ENCODE peak calls at places on chromosomes 12 and 14, in four cellular contexts. I, V, N and M are unnamed samples.

GRCh38 chr14:73591690-73592448 is at the start of gene ACOT4:
- DNase-seq in I (peak), V (peak), N (peak), M (no peak)

GRCh38 chr12:21117995-21118394 is 13.0 kb upstream of the SLCO1B1 start:
- DNase-seq in I (no peak), V (no peak), N (no peak), M (no peak)

GRCh38 chr12:54220567-54220966 is 31.8 kb upstream of the SMUG1 start:
- DNase-seq in I (no peak), V (no peak), N (no peak), M (no peak)

GRCh38 chr12:32893008-32893407 is 3.6 kb downstream of the PKP2 start:
- DNase-seq in I (no peak), V (no peak), N (no peak), M (no peak)

GRCh38 chr14:94342334-94342934 is 19.3 kb upstream of the SERPINA6 start:
- DNase-seq in I (no peak), V (peak), N (peak), M (no peak)

GRCh38 chr14:74514471-74514932 is 20.9 kb downstream of the ISCA2 start:
- DNase-seq in I (peak), V (peak), N (peak), M (peak)

GRCh38 chr12:79681008-79681590 is 9.7 kb downstream of the PAWR start:
- DNase-seq in I (peak), V (peak), N (no peak), M (no peak)

GRCh38 chr12:123712780-123713319 is 697 bp downstream of the ATP6V0A2 start:
- DNase-seq in I (peak), V (no peak), N (no peak), M (no peak)

GRCh38 chr12:132466241-132467188 is 23.4 kb upstream of the FBRSL1 start:
- DNase-seq in I (no peak), V (no peak), N (peak), M (no peak)

GRCh38 chr12:101935769-101936741 is 58.7 kb downstream of the DRAM1 start:
- DNase-seq in I (peak), V (peak), N (no peak), M (no peak)

GRCh38 chr12:29314421-29314820 is 66.6 kb downstream of the ERGIC2 start:
- DNase-seq in I (no peak), V (no peak), N (no peak), M (no peak)

GRCh38 chr12:8038659-8039114 is 6.2 kb downstream of the FOXJ2 start:
- DNase-seq in I (peak), V (peak), N (peak), M (no peak)
- H3K4me3 ChIP-seq in I (peak), V (peak), N (no peak), M (no peak)

DNA sequence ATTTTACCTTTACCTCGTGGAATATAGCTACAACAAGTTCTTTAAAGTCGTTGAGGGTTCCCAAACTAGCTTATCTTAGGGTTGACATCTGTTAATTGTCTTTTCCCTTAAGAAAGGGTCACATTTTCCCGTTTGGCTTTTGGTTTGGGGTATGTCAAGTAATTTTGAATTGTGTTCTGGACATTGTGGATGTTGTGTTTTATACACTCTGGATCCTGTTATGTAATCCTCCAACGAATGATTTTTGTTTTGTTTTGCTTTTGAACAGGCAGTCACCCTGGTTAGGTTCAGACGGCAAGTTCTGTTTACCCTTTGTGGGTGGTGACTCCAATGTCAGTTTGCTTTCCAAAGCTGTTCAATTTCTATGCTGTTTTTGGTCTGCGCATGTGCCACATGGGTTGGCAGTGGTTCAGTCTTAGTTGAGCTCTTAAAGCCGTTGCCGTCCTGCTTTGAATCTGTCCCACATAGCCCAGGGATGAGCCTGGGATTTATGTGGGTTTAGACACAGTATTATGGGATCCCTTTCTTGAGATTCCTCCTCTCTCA is 84.8 kb downstream of the TESC start:
- DNase-seq in I (peak), V (no peak), N (no peak), M (no peak)
- H3K4me3 ChIP-seq in I (no peak), V (no peak), N (no peak), M (no peak)

DNA sequence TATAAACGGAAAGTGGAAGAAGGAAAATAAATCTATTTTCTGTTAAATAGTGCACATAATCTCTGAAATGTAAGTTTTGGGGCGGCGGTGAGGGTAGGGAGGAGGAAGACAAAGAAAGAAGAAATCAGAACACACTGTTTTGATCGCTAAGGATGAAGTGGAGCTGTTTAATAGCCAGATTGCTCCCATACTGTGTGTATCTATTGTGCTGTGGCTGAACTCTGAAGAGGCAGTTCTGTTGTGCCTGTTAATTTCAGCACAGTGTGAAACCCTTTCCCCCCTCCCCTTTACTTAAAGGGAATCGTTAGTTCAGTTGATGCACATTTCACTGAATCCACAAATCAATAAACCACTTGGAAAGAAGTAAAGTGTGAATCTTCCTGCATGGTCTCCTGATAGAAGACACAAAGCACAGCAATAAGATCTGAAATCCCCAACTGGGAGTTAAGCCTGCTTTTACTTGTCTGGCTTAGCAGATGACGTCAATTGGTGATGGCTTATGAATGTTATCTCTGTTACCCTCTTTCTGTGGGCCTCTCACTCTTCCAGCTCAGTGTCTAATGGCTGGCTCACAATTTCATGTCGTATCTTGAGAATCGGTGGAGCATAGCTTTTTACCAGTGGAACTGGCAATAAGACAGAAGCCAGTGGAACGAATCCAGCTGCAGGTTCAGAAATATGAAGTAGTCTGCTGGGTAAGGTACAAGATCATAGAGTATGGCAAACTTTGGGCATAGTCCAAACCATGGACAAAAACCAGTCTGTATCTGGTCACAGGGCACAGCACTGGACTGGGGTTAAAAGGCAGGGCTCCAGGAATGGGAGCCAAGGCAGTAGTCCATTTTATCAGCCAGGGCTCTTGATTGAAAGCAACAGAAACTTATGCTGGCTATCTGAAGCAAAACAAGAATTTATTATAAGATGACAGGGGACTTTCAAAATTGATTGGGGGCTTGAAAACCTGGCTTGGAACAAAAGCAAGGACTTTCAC is 413.4 kb upstream of the SEL1L start:
- DNase-seq in I (no peak), V (no peak), N (no peak), M (no peak)
- H3K4me3 ChIP-seq in I (peak), V (no peak), N (no peak), M (no peak)

GRCh38 chr14:77663289-77663688 is 44.5 kb downstream of the ALKBH1 start:
- DNase-seq in I (no peak), V (no peak), N (no peak), M (no peak)
- H3K4me3 ChIP-seq in I (no peak), V (no peak), N (no peak), M (no peak)